ENCODE peak calls at places on chromosomes 3 and 15, in seven cellular contexts. W, Q, E, K, Z, C and J are unnamed samples.

GRCh38 chr3:82938821-82939328 is 1177.4 kb upstream of the GBE1 start:
- DNase-seq in C (no peak), E (no peak), Q (no peak), K (no peak), Z (no peak), W (no peak), J (peak)

GRCh38 chr3:182259579-182259978 is 533.7 kb upstream of the ATP11B start:
- DNase-seq in Q (no peak), K (no peak), C (no peak), Z (no peak), W (no peak), E (no peak), J (no peak)

GRCh38 chr3:196740476-196741400 is 1.1 kb downstream of the PAK2 start:
- DNase-seq in E (no peak), K (peak), Z (no peak), C (no peak), W (no peak), Q (no peak), J (no peak)

GRCh38 chr3:186110975-186111974 is 2.4 kb upstream of the ETV5 start:
- DNase-seq in Q (peak), W (no peak), K (no peak), Z (no peak), C (no peak), E (no peak), J (no peak)

GRCh38 chr3:2303567-2303966 is 204.9 kb downstream of the CNTN4 start:
- DNase-seq in Z (no peak), E (no peak), Q (no peak), K (no peak), W (no peak), C (no peak), J (no peak)

GRCh38 chr3:149251186-149251585 is 29.6 kb upstream of the CP start:
- DNase-seq in C (no peak), Q (no peak), E (no peak), Z (no peak), W (no peak), K (no peak), J (no peak)

GRCh38 chr3:98697225-98697624 is 65.9 kb upstream of the ST3GAL6 start:
- DNase-seq in E (no peak), Q (no peak), W (no peak), C (no peak), Z (no peak), K (no peak), J (no peak)

GRCh38 chr3:31724681-31725080 is 192.0 kb downstream of the STT3B start:
- DNase-seq in K (no peak), Q (no peak), C (no peak), W (peak), Z (no peak), E (no peak), J (no peak)

GRCh38 chr3:170614214-170614966 is 28.5 kb upstream of the SLC7A14 start:
- DNase-seq in Q (peak), K (peak), E (no peak), W (peak), Z (no peak), C (peak), J (no peak)

GRCh38 chr15:42385206-42385979 is 26.1 kb downstream of the CAPN3 start:
- DNase-seq in W (peak), C (no peak), Z (no peak), Q (no peak), K (no peak), E (peak), J (no peak)

GRCh38 chr3:100463002-100463401 is 29.4 kb upstream of the TMEM45A start:
- DNase-seq in Z (no peak), K (no peak), Q (no peak), E (no peak), W (peak), C (no peak), J (no peak)

GRCh38 chr3:82618594-82618993 is 857.1 kb upstream of the GBE1 start:
- DNase-seq in E (no peak), K (no peak), Q (no peak), C (no peak), Z (no peak), W (no peak), J (no peak)

GRCh38 chr15:46676233-46677206 is 1040.8 kb upstream of the SEMA6D start:
- DNase-seq in W (no peak), C (no peak), E (no peak), Q (no peak), K (no peak), Z (no peak), J (no peak)

GRCh38 chr3:158918008-158918407 is 116.2 kb downstream of the MFSD1 start:
- DNase-seq in Q (no peak), E (no peak), W (no peak), Z (peak), K (no peak), C (no peak), J (no peak)

GRCh38 chr3:141412087-141412935 is 44.0 kb downstream of the ZBTB38 start:
- DNase-seq in C (peak), K (no peak), W (peak), Z (peak), Q (peak), E (peak), J (no peak)

GRCh38 chr3:36178018-36178417 is 202.3 kb upstream of the STAC start:
- DNase-seq in W (no peak), Z (no peak), E (no peak), C (no peak), K (no peak), Q (no peak), J (no peak)

GRCh38 chr3:79767194-79767952 is 425 bp downstream of the ROBO1 start:
- DNase-seq in Z (no peak), W (no peak), E (no peak), K (no peak), Q (no peak), C (no peak), J (no peak)

GRCh38 chr3:43009547-43009946 is 30.4 kb downstream of the GASK1A start:
- DNase-seq in K (no peak), Z (no peak), E (no peak), W (no peak), C (no peak), Q (no peak), J (no peak)
- TF ChIP-seq CTCF in K (no peak), Z (no peak), E (no peak), W (no peak), C (no peak), Q (no peak), J (no peak)

GRCh38 chr15:31440754-31441298 is 114.2 kb downstream of the KLF13 start:
- DNase-seq in Z (no peak), E (no peak), Q (peak), C (no peak), K (no peak), W (no peak), J (peak)

GRCh38 chr15:31442203-31443090 is 115.8 kb downstream of the KLF13 start:
- DNase-seq in W (peak), Z (no peak), Q (no peak), K (no peak), C (no peak), E (no peak), J (no peak)

GRCh38 chr15:31437686-31438085 is 111.1 kb downstream of the KLF13 start:
- DNase-seq in Q (no peak), E (peak), Z (no peak), K (no peak), C (no peak), W (no peak), J (no peak)

GRCh38 chr15:31438601-31439265 is 112.1 kb downstream of the KLF13 start:
- DNase-seq in C (peak), W (no peak), Q (no peak), Z (no peak), K (no peak), E (no peak), J (peak)

DNA sequence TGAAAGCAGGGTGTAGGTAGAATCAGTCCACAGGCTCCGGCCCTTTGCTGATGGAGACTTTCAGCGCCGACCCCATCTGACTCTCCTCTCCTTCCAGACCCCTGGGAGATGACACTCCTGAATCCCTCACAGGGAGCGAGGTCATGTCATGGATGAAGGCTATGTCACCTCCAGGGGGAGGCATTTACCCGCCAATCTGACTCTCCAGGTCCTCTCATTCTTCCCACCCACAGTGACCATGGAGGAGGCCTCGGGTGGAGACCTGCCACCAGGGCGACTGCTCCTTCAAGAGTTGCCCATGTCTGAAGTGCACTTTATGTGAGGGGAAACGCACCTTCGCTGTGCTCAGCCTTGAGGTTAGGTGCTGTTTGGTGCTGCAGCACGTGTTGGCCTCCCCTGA is 112.7 kb downstream of the KLF13 start:
- DNase-seq in K (no peak), Z (no peak), W (no peak), E (no peak), Q (no peak), C (no peak), J (no peak)
- TF ChIP-seq CTCF in K (peak), Z (no peak), W (no peak), E (peak), Q (no peak), C (no peak), J (peak)

GRCh38 chr3:125605771-125606170 is 10.5 kb upstream of the OSBPL11 start:
- DNase-seq in Z (no peak), W (no peak), E (no peak), C (peak), Q (no peak), K (no peak), J (no peak)
- TF ChIP-seq CTCF in Z (no peak), W (no peak), E (no peak), C (no peak), Q (no peak), K (no peak), J (no peak)

GRCh38 chr15:65079580-65079979 is 3.0 kb downstream of the KBTBD13 start:
- DNase-seq in Z (no peak), E (no peak), Q (no peak), K (no peak), W (no peak), C (no peak), J (peak)

GRCh38 chr15:65083262-65083701 is 6.7 kb downstream of the KBTBD13 start:
- DNase-seq in Q (no peak), K (no peak), Z (no peak), W (peak), C (no peak), E (no peak), J (peak)

GRCh38 chr15:65082303-65082958 is 5.9 kb downstream of the KBTBD13 start:
- DNase-seq in K (no peak), E (no peak), Z (no peak), W (no peak), C (no peak), Q (no peak), J (peak)

GRCh38 chr15:65081270-65081669 is 4.7 kb downstream of the KBTBD13 start:
- DNase-seq in Z (no peak), Q (no peak), C (no peak), E (no peak), K (no peak), W (no peak), J (peak)

GRCh38 chr15:65081758-65082157 is 5.2 kb downstream of the KBTBD13 start:
- DNase-seq in K (no peak), Z (no peak), Q (no peak), E (no peak), W (no peak), C (no peak), J (peak)
- TF ChIP-seq CTCF in K (no peak), Z (no peak), Q (no peak), E (no peak), W (no peak), C (no peak), J (no peak)

DNA sequence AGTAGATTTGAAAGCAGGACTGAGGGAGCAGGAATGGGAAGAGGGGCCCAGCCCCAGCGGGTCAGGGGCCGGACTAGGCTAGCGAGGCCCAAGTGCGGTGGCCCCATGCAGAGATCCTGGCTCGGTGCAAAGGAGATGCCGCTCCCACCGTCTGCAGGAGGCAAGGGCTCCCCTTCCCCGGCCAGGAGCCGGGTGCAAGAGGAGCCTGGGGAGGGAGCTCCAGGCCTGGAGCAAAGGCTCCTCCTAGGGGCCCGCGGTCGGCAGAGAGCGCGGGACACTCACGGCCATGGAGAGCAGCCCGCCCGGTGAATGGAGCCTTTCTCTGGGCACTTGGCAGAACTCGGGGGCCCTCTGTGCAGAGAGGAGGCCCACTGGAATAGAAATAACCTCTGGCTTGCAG is 43.2 kb upstream of the USP3 start:
- DNase-seq in Z (no peak), K (no peak), Q (no peak), E (no peak), W (no peak), C (peak), J (no peak)
- TF ChIP-seq CTCF in Z (no peak), K (no peak), Q (peak), E (no peak), W (no peak), C (no peak), J (no peak)

GRCh38 chr3:46449755-46450552 is 14.8 kb downstream of the LTF start:
- DNase-seq in W (no peak), K (peak), Q (no peak), Z (no peak), E (no peak), C (no peak), J (no peak)
- TF ChIP-seq CTCF in W (peak), K (peak), Q (peak), Z (no peak), E (peak), C (no peak), J (peak)

GRCh38 chr3:49896345-49896744 is 7.3 kb downstream of the MST1R start:
- DNase-seq in K (no peak), W (no peak), Z (no peak), E (no peak), Q (no peak), C (no peak), J (no peak)

GRCh38 chr3:49901351-49902339 is 2.0 kb downstream of the MST1R start:
- DNase-seq in Q (no peak), C (no peak), Z (no peak), W (no peak), K (no peak), E (peak), J (no peak)

GRCh38 chr3:49902511-49903345 is 945 bp downstream of the MST1R start:
- DNase-seq in Z (no peak), W (no peak), C (no peak), K (no peak), E (no peak), Q (no peak), J (no peak)

GRCh38 chr3:49900491-49901153 is 3.1 kb downstream of the MST1R start:
- DNase-seq in C (peak), E (no peak), Q (no peak), W (no peak), Z (peak), K (no peak), J (peak)

DNA sequence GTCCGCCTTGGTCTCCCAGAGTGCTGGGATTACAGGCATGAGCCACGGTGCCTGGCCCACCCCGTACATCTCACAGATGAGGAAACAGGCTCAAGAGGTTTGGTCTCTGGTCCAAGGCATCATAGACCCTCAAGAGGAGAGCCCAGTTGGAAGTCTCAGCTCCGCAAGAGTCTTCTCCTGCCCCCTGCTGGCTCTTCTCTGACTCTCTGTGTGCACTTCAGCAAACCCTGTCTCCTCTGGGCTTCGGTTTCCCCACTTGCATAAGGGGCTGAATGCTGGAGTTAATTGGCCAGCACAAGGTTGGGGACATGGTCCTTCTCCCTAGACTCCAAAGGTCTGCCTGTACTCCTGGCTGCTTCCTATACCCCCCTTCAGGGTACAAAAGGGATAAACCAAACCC is 3.9 kb downstream of the MST1R start:
- DNase-seq in C (no peak), E (no peak), K (no peak), W (no peak), Q (no peak), Z (no peak), J (no peak)
- TF ChIP-seq CTCF in C (no peak), E (peak), K (peak), W (no peak), Q (no peak), Z (no peak), J (peak)

DNA sequence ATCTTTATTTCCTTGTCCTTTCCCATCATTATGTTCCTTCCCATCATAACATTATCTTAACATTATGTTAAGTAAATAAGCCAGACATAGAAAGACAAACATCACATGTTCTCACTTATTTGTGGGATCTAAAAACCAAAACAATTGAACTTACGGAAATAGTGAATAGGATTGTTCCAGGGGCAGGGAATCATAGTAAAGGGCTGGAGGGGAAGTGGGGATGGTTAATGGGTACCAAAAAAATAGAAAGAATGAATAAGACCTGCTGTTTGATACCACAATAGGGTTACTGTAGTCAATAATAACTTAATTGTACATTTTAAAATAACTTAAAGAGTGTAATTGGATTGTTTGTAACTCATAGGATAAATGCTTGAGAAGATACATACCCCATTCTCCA is 36.7 kb upstream of the MBNL1 start:
- DNase-seq in Q (no peak), C (no peak), Z (no peak), K (no peak), E (no peak), W (no peak), J (no peak)
- TF ChIP-seq CTCF in Q (no peak), C (no peak), Z (no peak), K (no peak), E (no peak), W (no peak), J (no peak)

GRCh38 chr3:43159496-43160255 is 53.8 kb upstream of the POMGNT2 start:
- DNase-seq in Q (no peak), W (no peak), Z (no peak), K (no peak), E (no peak), C (no peak), J (no peak)

GRCh38 chr3:43163895-43164493 is 58.1 kb upstream of the POMGNT2 start:
- DNase-seq in K (peak), W (no peak), Z (no peak), Q (no peak), C (no peak), E (no peak), J (no peak)

GRCh38 chr3:43160664-43161063 is 54.8 kb upstream of the POMGNT2 start:
- DNase-seq in Z (no peak), K (no peak), C (no peak), W (no peak), E (no peak), Q (no peak), J (no peak)

GRCh38 chr3:43162573-43163084 is 56.8 kb upstream of the POMGNT2 start:
- DNase-seq in Z (no peak), Q (no peak), K (no peak), W (no peak), E (no peak), C (no peak), J (no peak)

DNA sequence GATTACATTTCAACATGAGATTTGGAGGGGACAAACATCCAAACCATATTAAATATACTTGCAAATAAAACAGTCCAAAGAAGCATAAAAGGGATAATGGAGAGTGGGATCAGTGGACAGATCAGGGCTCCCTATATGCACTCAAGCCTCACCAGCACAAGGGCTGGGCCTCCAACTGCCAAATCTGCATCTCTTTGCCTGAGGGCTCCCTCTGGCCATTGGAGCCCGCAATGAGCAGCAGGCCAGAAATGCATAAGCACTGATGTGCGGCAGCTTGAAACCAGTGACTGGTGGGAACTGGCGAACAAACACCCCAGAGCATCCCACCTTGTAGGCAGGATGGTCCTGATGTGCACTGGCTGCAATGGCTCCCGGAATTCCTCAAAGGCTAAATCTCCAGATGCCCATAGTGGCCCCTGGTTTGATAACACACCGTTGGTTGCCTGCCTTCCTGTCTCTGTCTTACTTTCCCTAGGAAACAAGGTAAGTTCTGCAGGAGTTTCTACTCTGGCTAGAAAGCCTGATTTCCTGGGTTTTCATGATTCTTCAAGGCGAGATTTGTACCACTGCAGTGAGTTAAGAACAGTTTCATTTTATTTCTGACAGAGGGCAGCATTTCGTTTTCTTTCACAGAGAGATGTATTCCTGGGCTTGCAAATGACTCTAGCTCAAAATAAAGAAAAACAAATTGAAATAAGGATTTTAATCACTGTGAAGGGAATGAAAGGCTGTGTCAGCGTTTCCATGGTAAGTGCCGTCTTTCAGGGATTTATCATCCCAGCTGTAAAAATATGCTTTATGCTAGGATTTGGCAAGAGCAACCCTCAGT is 56.0 kb upstream of the POMGNT2 start:
- DNase-seq in W (peak), C (no peak), E (no peak), Z (no peak), K (no peak), Q (no peak), J (no peak)
- TF ChIP-seq CTCF in W (peak), C (no peak), E (no peak), Z (peak), K (peak), Q (peak), J (peak)

DNA sequence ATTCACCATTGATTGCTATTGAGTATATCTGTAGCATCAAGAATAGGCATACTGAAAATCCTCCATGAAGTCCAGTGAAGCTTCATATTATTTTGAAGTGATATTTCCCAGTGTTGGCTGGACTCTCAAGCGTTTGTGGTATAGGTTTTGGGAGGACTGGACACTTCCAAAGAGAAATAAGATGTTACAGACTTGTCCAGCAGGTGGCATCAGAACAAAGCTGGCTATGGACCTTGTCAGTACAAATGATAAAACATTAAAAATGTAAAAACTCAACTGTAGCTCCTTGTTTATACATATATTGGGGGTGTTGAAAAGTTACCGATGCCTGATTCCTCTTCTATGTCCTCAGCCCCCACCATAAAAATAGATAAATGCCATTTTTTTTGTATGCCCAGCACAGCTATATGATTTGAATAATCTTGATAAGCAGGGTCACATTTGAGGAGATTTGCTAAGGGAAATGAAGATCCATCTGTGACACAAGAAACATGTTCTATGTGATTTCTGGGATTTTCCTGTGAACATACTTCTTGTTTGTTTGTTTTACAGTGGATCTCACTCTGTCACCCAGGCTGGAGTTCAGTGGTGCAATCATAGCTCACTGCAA is 54.5 kb upstream of the GOLGA6B start:
- DNase-seq in K (no peak), E (no peak), W (peak), Q (no peak), Z (no peak), C (no peak), J (no peak)
- TF ChIP-seq CTCF in K (peak), E (peak), W (peak), Q (peak), Z (peak), C (no peak), J (peak)